ENCODE peak calls at places on chromosomes 1 and 21, in four cellular contexts. One of them, this sample, is unnamed.

GRCh38 chr1:21774835-21775541 is 8.0 kb downstream of the USP48 start:
- DNase-seq in kidney: no peak
- DNase-seq in uterus: no peak
- DNase-seq in left lung: no peak
- DNase-seq in this sample: no peak

GRCh38 chr1:145891143-145891542 is 5.5 kb upstream of the ANKRD35 start:
- DNase-seq in kidney: no peak
- DNase-seq in uterus: no peak
- DNase-seq in left lung: peak; percentile 51
- DNase-seq in this sample: no peak

GRCh38 chr21:42144679-42145568 is 73.8 kb downstream of the UMODL1 start:
- DNase-seq in kidney: peak; percentile 4
- DNase-seq in uterus: no peak
- DNase-seq in left lung: no peak
- DNase-seq in this sample: no peak

GRCh38 chr1:33435096-33435820 is 4.4 kb upstream of the PHC2 start:
- DNase-seq in kidney: no peak
- DNase-seq in uterus: no peak
- DNase-seq in left lung: no peak
- DNase-seq in this sample: no peak

GRCh38 chr1:46396429-46397398 is 2.6 kb downstream of the FAAH start:
- DNase-seq in kidney: no peak
- DNase-seq in uterus: no peak
- DNase-seq in left lung: no peak
- DNase-seq in this sample: no peak

GRCh38 chr1:63004868-63005267 is 220.9 kb downstream of the ATG4C start:
- DNase-seq in kidney: no peak
- DNase-seq in uterus: no peak
- DNase-seq in left lung: no peak
- DNase-seq in this sample: no peak

GRCh38 chr21:32094792-32095191 is 184.1 kb downstream of the MIS18A start:
- DNase-seq in kidney: no peak
- DNase-seq in uterus: no peak
- DNase-seq in left lung: no peak
- DNase-seq in this sample: no peak

GRCh38 chr1:81738902-81739301 is 61.8 kb upstream of the ADGRL2 start:
- DNase-seq in kidney: no peak
- DNase-seq in uterus: no peak
- DNase-seq in left lung: no peak
- DNase-seq in this sample: no peak

GRCh38 chr1:206633708-206634121 is 1.6 kb upstream of the DYRK3 start:
- DNase-seq in kidney: no peak
- DNase-seq in uterus: peak; percentile 64
- DNase-seq in left lung: no peak
- DNase-seq in this sample: no peak

GRCh38 chr1:37658486-37658885 is 23.8 kb upstream of the RSPO1 start:
- DNase-seq in kidney: no peak
- DNase-seq in uterus: no peak
- DNase-seq in left lung: no peak
- DNase-seq in this sample: no peak

GRCh38 chr1:223670458-223671159 is 5.1 kb upstream of the CAPN8 start:
- DNase-seq in kidney: no peak
- DNase-seq in uterus: no peak
- DNase-seq in left lung: no peak
- DNase-seq in this sample: no peak

GRCh38 chr1:198529414-198529813 is 11.1 kb downstream of the ATP6V1G3 start:
- DNase-seq in kidney: no peak
- DNase-seq in uterus: no peak
- DNase-seq in left lung: no peak
- DNase-seq in this sample: no peak

GRCh38 chr1:218156602-218157001 is 128.5 kb upstream of the RRP15 start:
- DNase-seq in kidney: peak; percentile 43
- DNase-seq in uterus: no peak
- DNase-seq in left lung: no peak
- DNase-seq in this sample: peak; percentile 64

GRCh38 chr21:34887729-34888568 is 161.2 kb downstream of the RUNX1 start:
- DNase-seq in kidney: peak; percentile 93
- DNase-seq in uterus: peak; percentile 62
- DNase-seq in left lung: peak; percentile 84
- DNase-seq in this sample: peak; percentile 89

GRCh38 chr1:94559921-94560320 is 18.4 kb upstream of the F3 start:
- DNase-seq in kidney: no peak
- DNase-seq in uterus: no peak
- DNase-seq in left lung: no peak
- DNase-seq in this sample: no peak

GRCh38 chr1:93690341-93690740 is 8.7 kb upstream of the BCAR3 start:
- DNase-seq in kidney: no peak
- DNase-seq in uterus: no peak
- DNase-seq in left lung: no peak
- DNase-seq in this sample: no peak

GRCh38 chr1:158117854-158118691 is 62.6 kb upstream of the CD1D start:
- DNase-seq in kidney: no peak
- DNase-seq in uterus: peak; percentile 42
- DNase-seq in left lung: peak; percentile 46
- DNase-seq in this sample: no peak

GRCh38 chr1:223726380-223727001 is 14.2 kb downstream of the CAPN2 start:
- DNase-seq in kidney: peak; percentile 92
- DNase-seq in uterus: peak; percentile 78
- DNase-seq in left lung: peak; percentile 86
- DNase-seq in this sample: peak; percentile 73

GRCh38 chr1:43936470-43937151 is 3.0 kb downstream of the ARTN start:
- DNase-seq in kidney: no peak
- DNase-seq in uterus: peak; percentile 35
- DNase-seq in left lung: no peak
- DNase-seq in this sample: peak; percentile 72

GRCh38 chr1:58585591-58586151 is 8.6 kb upstream of the TACSTD2 start:
- DNase-seq in kidney: no peak
- DNase-seq in uterus: no peak
- DNase-seq in left lung: peak; percentile 64
- DNase-seq in this sample: no peak

GRCh38 chr1:206111528-206111927 is 5.7 kb downstream of the AVPR1B start:
- DNase-seq in kidney: no peak
- DNase-seq in uterus: no peak
- DNase-seq in left lung: no peak
- DNase-seq in this sample: no peak

GRCh38 chr1:183043872-183044859 is 20.9 kb downstream of the LAMC1 start:
- DNase-seq in kidney: no peak
- DNase-seq in uterus: no peak
- DNase-seq in left lung: no peak
- DNase-seq in this sample: no peak

GRCh38 chr1:109627692-109628399 is 8.2 kb downstream of the AMPD2 start:
- DNase-seq in kidney: no peak
- DNase-seq in uterus: no peak
- DNase-seq in left lung: no peak
- DNase-seq in this sample: no peak

GRCh38 chr1:24769656-24770651 is 24.7 kb downstream of the CLIC4 start:
- DNase-seq in kidney: no peak
- DNase-seq in uterus: no peak
- DNase-seq in left lung: no peak
- DNase-seq in this sample: no peak

GRCh38 chr1:47660622-47661021 is 222.8 kb downstream of the FOXD2 start:
- DNase-seq in kidney: no peak
- DNase-seq in uterus: no peak
- DNase-seq in left lung: no peak
- DNase-seq in this sample: no peak

GRCh38 chr1:209659909-209660308 is 7.7 kb upstream of the LAMB3 start:
- DNase-seq in kidney: no peak
- DNase-seq in uterus: no peak
- DNase-seq in left lung: no peak
- DNase-seq in this sample: no peak

GRCh38 chr1:231679109-231679508 is 52.5 kb downstream of the DISC1 start:
- DNase-seq in kidney: no peak
- DNase-seq in uterus: no peak
- DNase-seq in left lung: no peak
- DNase-seq in this sample: no peak

GRCh38 chr1:155064109-155064812 is 721 bp downstream of the EFNA4 start:
- DNase-seq in kidney: no peak
- DNase-seq in uterus: no peak
- DNase-seq in left lung: no peak
- DNase-seq in this sample: no peak

GRCh38 chr1:43171876-43172531 is at the start of the genes CFAP57 and EBNA1BP2:
- DNase-seq in kidney: peak; percentile 95
- DNase-seq in uterus: peak; percentile 90
- DNase-seq in left lung: peak; percentile 90
- DNase-seq in this sample: peak; percentile 92

GRCh38 chr1:158005249-158005648 is 11.8 kb downstream of the KIRREL1 start:
- DNase-seq in kidney: no peak
- DNase-seq in uterus: no peak
- DNase-seq in left lung: no peak
- DNase-seq in this sample: no peak

GRCh38 chr1:5985250-5985649 is 7.0 kb downstream of the NPHP4 start:
- DNase-seq in kidney: peak; percentile 34
- DNase-seq in uterus: no peak
- DNase-seq in left lung: no peak
- DNase-seq in this sample: peak; percentile 44

GRCh38 chr1:225479996-225480720 is 52.3 kb upstream of the LBR start:
- DNase-seq in kidney: no peak
- DNase-seq in uterus: no peak
- DNase-seq in left lung: no peak
- DNase-seq in this sample: peak; percentile 32
- H3K4me3 ChIP-seq in kidney: no peak overlapping the region
- H3K4me3 ChIP-seq in uterus: no peak overlapping the region
- H3K4me3 ChIP-seq in left lung: no peak overlapping the region
- H3K4me3 ChIP-seq in this sample: no peak overlapping the region

GRCh38 chr1:49163041-49163440 is 386.4 kb upstream of the BEND5 start:
- DNase-seq in kidney: no peak
- DNase-seq in uterus: no peak
- DNase-seq in left lung: no peak
- DNase-seq in this sample: no peak
- H3K27ac ChIP-seq in kidney: no peak overlapping the region
- H3K27ac ChIP-seq in uterus: no peak overlapping the region
- H3K27ac ChIP-seq in left lung: no peak overlapping the region
- H3K27ac ChIP-seq in this sample: no peak overlapping the region

GRCh38 chr1:100720751-100721150 is 1.2 kb downstream of the VCAM1 start:
- DNase-seq in kidney: no peak
- DNase-seq in uterus: no peak
- DNase-seq in left lung: no peak
- DNase-seq in this sample: no peak

GRCh38 chr1:100719490-100719889 is at the start of gene VCAM1:
- DNase-seq in kidney: peak; percentile 49
- DNase-seq in uterus: no peak
- DNase-seq in left lung: no peak
- DNase-seq in this sample: no peak

GRCh38 chr1:100722211-100722610 is 2.7 kb downstream of the VCAM1 start:
- DNase-seq in kidney: no peak
- DNase-seq in uterus: no peak
- DNase-seq in left lung: no peak
- DNase-seq in this sample: no peak

GRCh38 chr1:100721502-100722205 is 2.1 kb downstream of the VCAM1 start:
- DNase-seq in kidney: no peak
- DNase-seq in uterus: peak; percentile 55
- DNase-seq in left lung: peak; percentile 36
- DNase-seq in this sample: no peak

GRCh38 chr1:100724281-100724680 is 4.7 kb downstream of the VCAM1 start:
- DNase-seq in kidney: no peak
- DNase-seq in uterus: no peak
- DNase-seq in left lung: no peak
- DNase-seq in this sample: no peak
- H3K4me3 ChIP-seq in kidney: no peak overlapping the region
- H3K4me3 ChIP-seq in uterus: no peak overlapping the region
- H3K4me3 ChIP-seq in left lung: no peak overlapping the region
- H3K4me3 ChIP-seq in this sample: no peak overlapping the region

GRCh38 chr1:11841245-11842153 is 6.1 kb downstream of the NPPA start:
- DNase-seq in kidney: peak; percentile 53
- DNase-seq in uterus: no peak
- DNase-seq in left lung: no peak
- DNase-seq in this sample: no peak

GRCh38 chr1:11839727-11840705 is 7.6 kb downstream of the NPPA start:
- DNase-seq in kidney: peak; percentile 54
- DNase-seq in uterus: no peak
- DNase-seq in left lung: no peak
- DNase-seq in this sample: no peak

GRCh38 chr1:11836955-11837766 is 10.4 kb downstream of the NPPA start:
- DNase-seq in kidney: peak; percentile 62
- DNase-seq in uterus: no peak
- DNase-seq in left lung: no peak
- DNase-seq in this sample: no peak

GRCh38 chr1:11837767-11838348 is 9.7 kb downstream of the NPPA start:
- DNase-seq in kidney: no peak
- DNase-seq in uterus: no peak
- DNase-seq in left lung: no peak
- DNase-seq in this sample: no peak

DNA sequence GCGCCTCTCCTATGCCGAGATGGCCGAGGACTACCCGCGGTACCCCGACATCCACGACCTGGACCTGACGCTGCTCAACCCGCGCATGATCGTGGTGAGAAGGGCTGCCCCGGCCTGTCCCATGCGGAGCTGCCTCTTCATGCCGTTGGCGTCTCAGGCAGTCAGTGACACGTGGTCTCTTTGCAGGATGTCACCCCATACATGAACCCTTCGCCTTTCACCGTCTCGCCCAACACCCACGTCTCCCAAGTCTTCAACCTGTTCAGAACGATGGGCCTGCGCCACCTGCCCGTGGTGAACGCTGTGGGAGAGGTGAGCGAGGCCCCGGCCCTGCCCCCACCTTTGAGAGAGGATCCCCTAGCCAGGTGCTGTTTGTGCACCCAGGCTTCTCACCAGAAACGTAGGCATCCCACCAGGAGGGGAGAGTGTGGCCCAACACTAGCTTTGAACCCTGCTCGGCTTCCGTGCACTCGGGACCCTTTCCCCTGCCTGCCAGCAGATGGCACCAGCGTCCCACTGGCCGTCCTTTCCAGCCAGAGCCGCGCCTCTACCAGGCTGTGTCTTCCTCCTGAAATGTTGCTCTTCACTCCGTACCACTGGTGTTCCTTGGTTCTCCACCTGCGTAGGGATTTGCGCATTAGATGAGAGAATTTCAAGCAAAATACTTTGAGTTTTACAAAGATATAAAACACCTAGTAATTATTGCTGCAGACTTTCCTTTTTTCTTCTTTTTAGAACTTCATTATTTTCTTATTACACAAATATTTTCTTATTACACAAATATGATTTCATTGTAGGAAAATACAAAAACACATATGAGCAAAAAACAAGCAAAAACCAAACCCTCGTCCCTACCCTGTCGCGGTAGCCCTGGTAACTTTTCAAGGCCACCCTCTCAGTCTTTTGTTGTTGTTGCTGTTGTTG is 9.0 kb downstream of the NPPA start:
- DNase-seq in kidney: peak; percentile 90
- DNase-seq in uterus: peak; percentile 74
- DNase-seq in left lung: peak; percentile 74
- DNase-seq in this sample: peak; percentile 83
- H3K27ac ChIP-seq in kidney: no peak overlapping the region
- H3K27ac ChIP-seq in uterus: no peak overlapping the region
- H3K27ac ChIP-seq in left lung: no peak overlapping the region
- H3K27ac ChIP-seq in this sample: no peak overlapping the region

This sample was measured in upper lobe of right lung.